ENCODE peak calls at places on chromosomes 13 and 19, in four cellular contexts. W is H1, J is GM12878, N is endothelial cell of umbilical vein. O is an unnamed sample.

GRCh38 chr13:48653074-48654054 is at the start of gene CYSLTR2:
- DNase-seq in W (no peak), J (peak; percentile 35), N (peak; percentile 50), O (peak; percentile 6)

GRCh38 chr13:23159205-23159586 is 21.6 kb upstream of the SGCG start:
- DNase-seq in W (peak; percentile 85), J (no peak), N (peak; percentile 6), O (peak; percentile 82)

GRCh38 chr19:58003153-58003828 is 671 bp upstream of the ZNF606 start:
- DNase-seq in W (no peak), J (no peak), N (no peak), O (no peak)

GRCh38 chr19:49463960-49464740 is 9.9 kb upstream of the FLT3LG start:
- DNase-seq in W (no peak), J (no peak), N (no peak), O (no peak)

GRCh38 chr19:18117692-18118378 is 20.3 kb downstream of the MAST3 start:
- DNase-seq in W (peak; percentile 97), J (no peak), N (peak; percentile 83), O (peak; percentile 97)

GRCh38 chr19:19485161-19485997 is 30.0 kb downstream of the TSSK6 start:
- DNase-seq in W (no peak), J (no peak), N (no peak), O (no peak)

GRCh38 chr19:45729774-45730388 is 815 bp downstream of the FBXO46 start:
- DNase-seq in W (peak; percentile 51), J (peak; percentile 51), N (peak; percentile 30), O (no peak)

GRCh38 chr19:12847159-12848139 is 9.1 kb downstream of the MAST1 start:
- DNase-seq in W (peak; percentile 100), J (no peak), N (peak; percentile 72), O (peak; percentile 92)

GRCh38 chr13:29594710-29595379 is 643 bp downstream of the SLC7A1 start:
- DNase-seq in W (no peak), J (no peak), N (peak; percentile 49), O (peak; percentile 57)

GRCh38 chr19:55391191-55391670 is 5.5 kb downstream of the RPL28 start:
- DNase-seq in W (no peak), J (no peak), N (no peak), O (no peak)

GRCh38 chr19:55777528-55777927 is 8.6 kb downstream of the RFPL4AL1 start:
- DNase-seq in W (peak; percentile 40), J (no peak), N (no peak), O (no peak)

GRCh38 chr13:26618726-26619125 is 61.2 kb downstream of the WASF3 start:
- DNase-seq in W (no peak), J (no peak), N (no peak), O (no peak)

GRCh38 chr13:95226932-95227718 is 74.1 kb downstream of the ABCC4 start:
- DNase-seq in W (no peak), J (peak; percentile 88), N (peak; percentile 11), O (no peak)

GRCh38 chr13:81987677-81988357 is 1646.9 kb upstream of the SPRY2 start:
- DNase-seq in W (no peak), J (no peak), N (no peak), O (no peak)

GRCh38 chr19:29667941-29668340 is 2.7 kb downstream of the PLEKHF1 start:
- DNase-seq in W (no peak), J (no peak), N (no peak), O (no peak)

GRCh38 chr19:11745871-11746270 is 7.1 kb upstream of the ZNF823 start:
- DNase-seq in W (no peak), J (no peak), N (no peak), O (no peak)

GRCh38 chr19:12155324-12155723 is 1.2 kb downstream of the ZNF625 start:
- DNase-seq in W (no peak), J (no peak), N (peak; percentile 9), O (no peak)

GRCh38 chr13:59801107-59801880 is 362.4 kb downstream of the DIAPH3 start:
- DNase-seq in W (no peak), J (no peak), N (no peak), O (no peak)

GRCh38 chr13:98110749-98111148 is 32.1 kb upstream of the FARP1 start:
- DNase-seq in W (no peak), J (no peak), N (no peak), O (no peak)

GRCh38 chr13:30745917-30746686 is 10.8 kb downstream of the ALOX5AP start:
- DNase-seq in W (no peak), J (no peak), N (peak; percentile 81), O (no peak)

GRCh38 chr13:48892311-48892710 is 83.4 kb upstream of the FNDC3A start:
- DNase-seq in W (no peak), J (no peak), N (peak; percentile 91), O (no peak)

GRCh38 chr13:29677627-29678026 is 82.1 kb upstream of the SLC7A1 start:
- DNase-seq in W (no peak), J (no peak), N (no peak), O (no peak)

GRCh38 chr19:47049307-47049700 is 880 bp upstream of the TMEM160 start:
- DNase-seq in W (no peak), J (no peak), N (no peak), O (peak; percentile 27)

GRCh38 chr19:15584541-15585115 is 30.4 kb upstream of the CYP4F8 start:
- DNase-seq in W (peak; percentile 91), J (no peak), N (peak; percentile 58), O (peak; percentile 61)

GRCh38 chr19:6534451-6535093 is 3.7 kb downstream of the TNFSF9 start:
- DNase-seq in W (peak; percentile 71), J (no peak), N (no peak), O (peak; percentile 53)

GRCh38 chr19:53894736-53895135 is 12.7 kb downstream of the PRKCG start:
- DNase-seq in W (no peak), J (no peak), N (no peak), O (no peak)

GRCh38 chr13:43489168-43489730 is 297.5 kb downstream of the ENOX1 start:
- DNase-seq in W (no peak), J (no peak), N (no peak), O (no peak)

GRCh38 chr19:58582985-58583384 is 9.8 kb upstream of the MZF1 start:
- DNase-seq in W (no peak), J (no peak), N (no peak), O (no peak)

GRCh38 chr13:29847501-29847983 is 2.9 kb downstream of the UBL3 start:
- DNase-seq in W (no peak), J (no peak), N (peak; percentile 65), O (peak; percentile 14)

GRCh38 chr19:47699360-47699917 is 13.8 kb upstream of the EHD2 start:
- DNase-seq in W (peak; percentile 95), J (no peak), N (peak; percentile 21), O (peak; percentile 77)

GRCh38 chr13:89784161-89784809 is 1563.2 kb upstream of the MIR17HG start:
- DNase-seq in W (no peak), J (no peak), N (no peak), O (no peak)

GRCh38 chr19:29547981-29548380 is 22.2 kb downstream of the VSTM2B start:
- DNase-seq in W (peak; percentile 35), J (no peak), N (no peak), O (no peak)

GRCh38 chr13:110089815-110090214 is 217.1 kb downstream of the COL4A1 start:
- DNase-seq in W (no peak), J (no peak), N (no peak), O (no peak)

GRCh38 chr19:5563941-5564612 is 3.7 kb downstream of the TINCR start:
- DNase-seq in W (no peak), J (no peak), N (no peak), O (no peak)

GRCh38 chr19:44657211-44657921 is 13.7 kb downstream of the PVR start:
- DNase-seq in W (peak; percentile 95), J (no peak), N (peak; percentile 60), O (peak; percentile 81)

GRCh38 chr19:46209051-46209450 is 20.5 kb upstream of the IGFL1 start:
- DNase-seq in W (no peak), J (no peak), N (no peak), O (no peak)

GRCh38 chr13:107348931-107349330 is 781.0 kb upstream of the ARGLU1 start:
- DNase-seq in W (no peak), J (no peak), N (no peak), O (no peak)

GRCh38 chr19:13060964-13061927 is 41.4 kb downstream of the LYL1 start:
- DNase-seq in W (peak; percentile 97), J (peak; percentile 11), N (peak; percentile 79), O (peak; percentile 94)

DNA sequence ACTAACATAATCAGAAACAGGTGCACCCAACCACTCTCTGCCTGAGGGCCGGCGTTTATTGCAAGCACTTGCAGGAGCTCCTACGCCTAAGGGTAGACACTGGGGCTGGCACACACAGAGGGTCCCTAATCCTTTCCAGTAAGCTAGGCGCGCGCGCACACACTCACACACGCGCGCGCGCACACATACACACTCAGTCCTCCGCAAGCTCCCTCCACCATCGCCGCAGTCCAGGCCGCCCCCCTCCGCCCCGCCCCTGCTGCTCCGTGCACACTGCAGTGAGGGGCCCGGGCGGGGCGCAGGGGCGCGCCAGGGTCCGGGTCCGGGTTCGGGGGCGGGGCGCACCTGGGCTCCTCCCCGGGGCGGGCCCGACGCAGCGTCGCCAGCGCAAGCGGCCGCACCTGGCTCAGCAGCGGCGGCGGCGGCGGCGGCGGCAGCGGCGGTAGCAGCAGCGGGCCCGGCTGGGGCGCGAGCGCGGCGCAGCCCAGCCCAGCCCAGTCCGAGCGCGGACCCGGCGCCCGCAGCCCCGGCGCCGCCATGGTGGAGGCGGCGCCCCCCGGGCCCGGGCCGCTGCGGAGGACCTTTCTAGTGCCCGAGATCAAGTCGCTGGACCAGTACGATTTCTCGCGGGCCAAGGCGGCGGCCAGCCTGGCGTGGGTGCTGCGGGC is at the start of gene CAMSAP3:
- DNase-seq in W (peak; percentile 91), J (no peak), N (no peak), O (peak; percentile 94)
- TF ChIP-seq EZH2 in W (no peak), J (no peak), N (peak; percentile 72), O (no peak)

DNA sequence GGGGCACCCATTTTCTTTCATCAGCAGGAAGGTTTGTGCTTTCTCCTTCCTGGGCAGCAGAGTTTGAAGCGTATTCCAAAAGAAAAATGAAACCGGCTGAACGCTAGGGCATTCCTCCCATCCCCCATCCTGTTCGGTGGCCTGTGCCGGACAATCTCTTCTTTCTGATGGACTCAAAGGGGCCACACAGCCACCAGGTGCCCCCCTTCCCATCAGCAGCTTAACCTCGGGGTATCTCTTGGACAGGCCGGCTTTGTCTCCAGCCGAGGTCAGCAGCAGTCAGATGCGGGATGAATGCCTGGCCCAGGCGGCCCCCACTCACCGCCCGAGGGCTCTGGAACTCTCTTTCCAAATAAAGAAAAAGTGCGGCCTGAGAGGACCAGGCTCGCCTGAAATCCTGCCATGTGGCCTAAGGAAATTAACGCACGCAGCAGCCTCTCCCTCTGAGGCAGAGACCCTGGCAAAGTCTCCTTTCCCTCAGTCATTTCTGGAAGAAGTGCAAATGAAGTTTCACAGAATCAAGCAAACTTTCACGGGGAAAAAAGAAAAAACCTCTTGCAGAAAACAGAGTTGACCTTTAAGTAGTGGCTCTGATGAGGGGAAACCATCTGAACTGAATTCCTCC is 67.8 kb downstream of the RASA3 start:
- DNase-seq in W (no peak), J (no peak), N (peak; percentile 41), O (peak; percentile 90)
- H3K4me1 ChIP-seq in W (peaks cover 14% of the 10 kb centered on the region), J (peaks cover 52% of the 10 kb centered on the region), N (peaks cover 51% of the 10 kb centered on the region), O (peaks cover 28% of the 10 kb centered on the region)

DNA sequence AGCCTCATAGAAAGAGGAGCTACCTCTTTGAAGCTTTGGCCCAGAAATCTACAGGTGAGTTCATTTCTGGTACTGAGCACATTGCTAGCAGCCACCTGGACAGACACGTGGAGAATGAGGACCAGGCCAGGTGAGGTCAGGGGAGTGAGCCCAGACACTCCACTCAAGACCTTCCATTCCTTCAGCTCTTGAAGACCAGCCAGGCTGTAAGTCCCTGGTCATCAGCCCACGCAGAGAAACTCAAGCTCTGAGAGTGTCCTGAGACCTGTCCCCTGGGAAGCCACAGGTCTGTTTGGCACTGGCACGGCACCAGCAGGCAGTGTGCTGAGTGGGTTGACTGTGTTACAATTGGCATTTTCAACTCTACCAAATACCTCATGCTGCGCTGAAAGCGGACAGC is 27.4 kb downstream of the C13orf42 start:
- DNase-seq in W (peak; percentile 19), J (no peak), N (no peak), O (no peak)
- TF ChIP-seq EZH2 in W (no peak), J (no peak), N (no peak), O (no peak)

GRCh38 chr13:73972503-73972902 is 161.7 kb downstream of the KLF12 start:
- DNase-seq in W (no peak), J (no peak), N (no peak), O (no peak)
- H3K4me1 ChIP-seq in W (no peaks in the 10 kb centered on the region), J (peaks cover 14% of the 10 kb centered on the region), N (no peaks in the 10 kb centered on the region), O (no peaks in the 10 kb centered on the region)

O was measured in neural progenitor cell.